ENCODE peak calls at places on chromosomes 11 and 22, in five cellular contexts. C, I, E, F and O are unnamed samples.

GRCh38 chr11:47858169-47858543 is 10.0 kb upstream of the NUP160 start:
- DNase-seq in C (peak), I (peak), E (no peak), F (no peak), O (no peak)

GRCh38 chr11:69479591-69480271 is 1.7 kb upstream of the LINC01488 start:
- DNase-seq in C (no peak), I (peak), E (no peak), F (no peak), O (no peak)

GRCh38 chr22:40247976-40248375 is 70.3 kb downstream of the TNRC6B start:
- DNase-seq in C (no peak), I (no peak), E (no peak), F (no peak), O (no peak)

GRCh38 chr11:124740277-124740882 is 638 bp downstream of the NRGN start:
- DNase-seq in C (no peak), I (peak), E (peak), F (no peak), O (peak)

GRCh38 chr11:20355221-20356219 is 8.0 kb upstream of the HTATIP2 start:
- DNase-seq in C (peak), I (peak), E (peak), F (no peak), O (peak)

GRCh38 chr22:50608996-50609395 is 8.4 kb downstream of the MAPK8IP2 start:
- DNase-seq in C (no peak), I (no peak), E (no peak), F (no peak), O (no peak)

GRCh38 chr22:50610041-50610451 is 9.5 kb downstream of the MAPK8IP2 start:
- DNase-seq in C (no peak), I (no peak), E (no peak), F (no peak), O (peak)

GRCh38 chr11:75765116-75765515 is 3.5 kb upstream of the DGAT2 start:
- DNase-seq in C (no peak), I (no peak), E (no peak), F (no peak), O (no peak)

GRCh38 chr11:14892036-14892556 is at the start of gene CYP2R1:
- DNase-seq in C (peak), I (peak), E (peak), F (peak), O (peak)

GRCh38 chr11:16783321-16783801 is 44.9 kb downstream of the C11orf58 start:
- DNase-seq in C (no peak), I (no peak), E (no peak), F (no peak), O (no peak)

GRCh38 chr11:36195496-36196346 is 93.5 kb downstream of the COMMD9 start:
- DNase-seq in C (peak), I (no peak), E (peak), F (no peak), O (no peak)

GRCh38 chr11:16737860-16738197 is 618 bp upstream of the C11orf58 start:
- DNase-seq in C (peak), I (peak), E (peak), F (no peak), O (no peak)

GRCh38 chr11:12640355-12640754 is 33.9 kb upstream of the TEAD1 start:
- DNase-seq in C (no peak), I (no peak), E (no peak), F (no peak), O (no peak)

GRCh38 chr11:8905528-8906165 is 5.3 kb upstream of the AKIP1 start:
- DNase-seq in C (peak), I (peak), E (no peak), F (no peak), O (no peak)

GRCh38 chr11:113874096-113874919 is 1.1 kb downstream of the USP28 start:
- DNase-seq in C (peak), I (peak), E (no peak), F (no peak), O (no peak)

GRCh38 chr11:12160680-12161079 is 50.3 kb downstream of the MICAL2 start:
- DNase-seq in C (peak), I (no peak), E (no peak), F (no peak), O (no peak)

GRCh38 chr11:115676206-115676605 is 172.0 kb upstream of the CADM1 start:
- DNase-seq in C (no peak), I (no peak), E (no peak), F (no peak), O (no peak)

GRCh38 chr11:129803533-129803932 is 12.1 kb upstream of the TMEM45B start:
- DNase-seq in C (no peak), I (no peak), E (no peak), F (no peak), O (no peak)

GRCh38 chr11:122145715-122146274 is 29.8 kb upstream of the BLID start:
- DNase-seq in C (no peak), I (no peak), E (no peak), F (no peak), O (no peak)

GRCh38 chr11:113046866-113047265 is 85.6 kb downstream of the NCAM1 start:
- DNase-seq in C (no peak), I (no peak), E (no peak), F (no peak), O (no peak)

GRCh38 chr22:48921411-48921903 is 906.2 kb downstream of the BRD1 start:
- DNase-seq in C (no peak), I (no peak), E (no peak), F (no peak), O (no peak)

GRCh38 chr22:48918585-48919186 is 909.0 kb downstream of the BRD1 start:
- DNase-seq in C (no peak), I (no peak), E (no peak), F (peak), O (no peak)

GRCh38 chr22:48919187-48919590 is 908.5 kb downstream of the BRD1 start:
- DNase-seq in C (no peak), I (no peak), E (no peak), F (peak), O (no peak)

GRCh38 chr22:48919851-48920589 is 907.7 kb downstream of the BRD1 start:
- DNase-seq in C (no peak), I (no peak), E (no peak), F (peak), O (no peak)

DNA sequence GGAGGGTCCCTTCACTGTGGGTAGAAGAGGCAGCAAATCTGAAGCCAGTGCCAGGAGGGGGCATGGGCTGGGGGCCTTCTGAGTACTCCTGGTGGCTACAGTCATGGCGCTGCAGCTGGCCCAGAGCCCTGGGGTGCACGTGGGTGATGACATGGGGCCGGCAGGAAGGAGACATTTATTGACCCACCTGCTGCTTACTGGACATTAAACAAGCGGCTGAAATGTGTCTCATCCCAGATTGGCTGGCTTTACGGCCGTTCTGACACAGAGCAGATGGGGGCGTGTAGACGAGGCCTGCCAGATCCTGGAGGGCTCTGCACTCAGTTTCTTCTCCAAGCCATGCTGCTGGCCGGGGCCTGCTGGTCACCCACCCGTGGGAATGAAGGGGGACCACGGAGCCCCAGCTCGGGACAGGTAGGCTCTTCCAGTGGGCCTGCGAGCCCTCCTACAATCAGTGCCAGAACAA is 906.9 kb downstream of the BRD1 start:
- DNase-seq in C (no peak), I (no peak), E (no peak), F (peak), O (no peak)
- TF ChIP-seq RFX5 in C (no peak), I (no peak), E (no peak), F (no peak), O (no peak)

DNA sequence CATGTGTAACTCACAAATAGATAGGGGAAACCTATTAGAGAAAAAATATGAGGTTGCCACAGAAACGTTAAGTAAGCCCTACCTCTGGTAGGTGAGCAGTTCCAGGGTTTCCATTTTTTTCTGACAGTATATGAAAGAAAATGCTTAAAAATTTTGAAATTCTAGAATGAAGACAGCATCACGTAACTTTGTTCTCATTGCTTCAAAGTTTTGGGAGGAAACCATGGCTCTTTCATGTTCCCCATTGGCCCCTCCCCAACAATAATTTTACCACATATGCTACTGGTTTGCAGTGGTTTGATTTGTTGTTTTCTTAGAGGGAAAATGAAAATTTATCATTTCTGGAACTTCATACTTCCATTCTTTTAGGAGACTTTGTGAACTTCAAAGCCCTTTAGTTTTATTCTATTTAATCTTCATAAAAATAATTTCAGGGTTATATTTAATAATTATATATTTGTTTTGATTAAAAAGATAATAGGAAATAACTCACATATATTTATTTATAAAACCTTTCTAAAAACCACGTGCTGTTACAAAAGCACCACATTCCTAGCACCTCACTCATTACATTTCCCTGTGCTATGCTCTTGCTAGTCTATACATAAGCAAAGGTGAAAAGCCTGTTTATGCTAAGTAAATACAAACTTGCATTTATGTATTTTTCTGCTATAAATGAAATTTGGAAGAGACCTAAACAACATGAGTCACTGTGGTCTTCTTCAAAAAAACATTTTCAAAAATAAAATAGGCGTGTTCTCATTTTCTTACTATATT is 113.4 kb downstream of the CASP12 start:
- DNase-seq in C (peak), I (no peak), E (no peak), F (no peak), O (no peak)
- TF ChIP-seq RFX5 in C (no peak), I (no peak), E (no peak), F (no peak), O (no peak)

GRCh38 chr11:118338637-118339061 is 3.9 kb downstream of the CD3D start:
- DNase-seq in C (no peak), I (no peak), E (no peak), F (no peak), O (peak)
- TF ChIP-seq RFX5 in C (no peak), I (no peak), E (no peak), F (no peak), O (no peak)

GRCh38 chr22:39242809-39243442 is 1.9 kb downstream of the PDGFB start:
- DNase-seq in C (no peak), I (no peak), E (no peak), F (peak), O (peak)
- TF ChIP-seq RFX5 in C (no peak), I (no peak), E (no peak), F (no peak), O (no peak)

GRCh38 chr22:22207845-22208564 is 36.6 kb upstream of the VPREB1 start:
- DNase-seq in C (peak), I (peak), E (peak), F (peak), O (peak)
- TF ChIP-seq RFX5 in C (no peak), I (no peak), E (no peak), F (no peak), O (no peak)

GRCh38 chr22:20562607-20563463 is 55.4 kb downstream of the MED15 start:
- DNase-seq in C (no peak), I (no peak), E (no peak), F (no peak), O (no peak)
- TF ChIP-seq RFX5 in C (no peak), I (no peak), E (no peak), F (no peak), O (no peak)

DNA sequence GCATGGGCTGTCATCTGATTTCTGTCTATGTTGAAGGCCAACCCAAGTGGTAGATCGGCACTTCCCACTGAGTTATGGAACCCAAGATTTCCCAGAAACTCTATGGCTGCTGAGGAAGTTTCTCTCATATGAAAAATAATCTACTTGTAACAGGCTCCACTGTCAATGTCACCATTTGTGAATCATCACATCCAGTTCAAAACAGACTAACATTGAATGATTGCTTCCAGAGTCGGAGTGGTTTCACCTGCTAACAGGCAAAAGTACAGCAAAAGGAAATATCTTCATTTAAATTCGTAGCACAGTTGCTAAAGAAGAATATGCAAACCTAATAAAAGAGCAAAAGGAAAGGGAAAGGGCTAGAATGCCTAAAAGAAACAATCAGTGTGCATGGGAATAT is 12.8 kb downstream of the WT1 start:
- DNase-seq in C (no peak), I (no peak), E (no peak), F (no peak), O (peak)
- TF ChIP-seq RFX5 in C (no peak), I (no peak), E (no peak), F (no peak), O (no peak)

DNA sequence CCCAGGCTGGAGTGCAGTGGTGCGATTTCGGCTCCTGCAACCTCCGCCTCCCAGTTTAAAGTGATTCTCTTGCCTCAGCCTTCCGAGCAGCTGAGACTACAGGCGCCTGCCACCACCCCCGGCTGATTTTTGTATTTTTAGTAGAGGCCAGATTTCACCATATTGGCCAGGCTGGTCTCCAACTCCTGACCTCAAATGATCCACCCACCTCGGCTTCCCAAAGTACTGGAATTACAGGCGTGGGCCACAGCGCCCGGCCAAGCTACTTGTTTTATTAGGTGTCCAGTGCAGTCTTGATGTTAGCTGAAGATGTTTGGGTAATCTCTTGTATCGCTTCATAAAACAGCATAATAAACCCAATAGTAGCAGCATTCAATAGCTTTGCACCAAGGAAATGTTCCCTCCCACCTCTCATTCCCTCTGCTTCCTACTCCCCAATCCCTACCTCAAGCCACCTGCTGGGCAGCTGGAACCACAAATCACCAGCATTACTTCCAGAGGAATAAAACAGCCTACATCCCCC is 11.1 kb upstream of the GRIK4 start:
- DNase-seq in C (no peak), I (no peak), E (no peak), F (peak), O (no peak)
- TF ChIP-seq RFX5 in C (no peak), I (no peak), E (no peak), F (no peak), O (no peak)

DNA sequence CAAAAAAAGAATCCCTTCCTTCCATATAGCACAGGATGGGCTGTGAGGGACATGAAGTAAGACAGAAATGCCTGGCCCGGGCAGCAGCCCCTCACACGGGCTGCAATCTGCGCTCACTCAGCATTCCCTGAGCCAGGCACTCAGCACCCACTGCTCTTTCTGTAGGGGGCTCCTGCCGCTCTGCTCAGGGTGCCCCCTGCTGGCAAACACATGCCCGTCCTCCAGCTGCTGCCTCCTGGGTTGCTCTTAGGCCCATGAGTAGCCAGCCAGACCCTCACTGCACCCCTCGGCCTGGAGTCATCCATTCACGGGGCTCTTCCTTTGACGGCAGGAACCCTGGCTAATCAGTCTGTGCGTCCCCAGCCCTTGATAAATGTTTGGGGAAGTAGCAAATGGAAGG is 6.9 kb downstream of the MCAT start:
- DNase-seq in C (peak), I (peak), E (peak), F (peak), O (peak)
- TF ChIP-seq RFX5 in C (no peak), I (no peak), E (no peak), F (no peak), O (no peak)